ENCODE peak calls at places on chromosome 5, in six cellular contexts. One of them, this sample, is unnamed.

GRCh38 chr5:156486394-156487238 is 159.7 kb downstream of the SGCD start:
- DNase-seq in GM23338: no peak
- DNase-seq in psoas muscle: no peak
- DNase-seq in pancreas: no peak
- DNase-seq in tibial artery: no peak
- DNase-seq in A549: no peak
- DNase-seq in this sample: no peak

GRCh38 chr5:54404568-54404967 is 50.9 kb upstream of the HSPB3 start:
- DNase-seq in GM23338: no peak
- DNase-seq in psoas muscle: no peak
- DNase-seq in pancreas: no peak
- DNase-seq in tibial artery: no peak
- DNase-seq in A549: no peak
- DNase-seq in this sample: no peak

GRCh38 chr5:176366575-176366894 is 1.2 kb downstream of the ARL10 start:
- DNase-seq in GM23338: peak; percentile 12
- DNase-seq in psoas muscle: no peak
- DNase-seq in pancreas: no peak
- DNase-seq in tibial artery: no peak
- DNase-seq in A549: no peak
- DNase-seq in this sample: no peak

GRCh38 chr5:151651997-151652645 is 34.6 kb downstream of the SPARC start:
- DNase-seq in GM23338: peak; percentile 93
- DNase-seq in psoas muscle: peak; percentile 79
- DNase-seq in pancreas: peak; percentile 77
- DNase-seq in tibial artery: peak; percentile 82
- DNase-seq in A549: peak; percentile 80
- DNase-seq in this sample: peak; percentile 78

GRCh38 chr5:80122599-80122998 is 87.5 kb downstream of the THBS4 start:
- DNase-seq in GM23338: no peak
- DNase-seq in psoas muscle: no peak
- DNase-seq in pancreas: no peak
- DNase-seq in tibial artery: peak; percentile 41
- DNase-seq in A549: no peak
- DNase-seq in this sample: no peak

GRCh38 chr5:84859056-84859455 is 474.4 kb upstream of the EDIL3 start:
- DNase-seq in GM23338: no peak
- DNase-seq in psoas muscle: no peak
- DNase-seq in pancreas: no peak
- DNase-seq in tibial artery: no peak
- DNase-seq in A549: no peak
- DNase-seq in this sample: no peak

GRCh38 chr5:26486631-26487030 is 551.8 kb downstream of the CDH9 start:
- DNase-seq in GM23338: no peak
- DNase-seq in psoas muscle: no peak
- DNase-seq in pancreas: no peak
- DNase-seq in tibial artery: no peak
- DNase-seq in A549: no peak
- DNase-seq in this sample: no peak

GRCh38 chr5:29697786-29698414 is 1495.6 kb upstream of the CDH6 start:
- DNase-seq in GM23338: peak; percentile 63
- DNase-seq in psoas muscle: no peak
- DNase-seq in pancreas: no peak
- DNase-seq in tibial artery: no peak
- DNase-seq in A549: peak; percentile 12
- DNase-seq in this sample: no peak

GRCh38 chr5:169343761-169344160 is 42.8 kb upstream of the SLIT3 start:
- DNase-seq in GM23338: no peak
- DNase-seq in psoas muscle: no peak
- DNase-seq in pancreas: no peak
- DNase-seq in tibial artery: no peak
- DNase-seq in A549: no peak
- DNase-seq in this sample: no peak

GRCh38 chr5:16160706-16161105 is 18.9 kb downstream of the MARCHF11 start:
- DNase-seq in GM23338: peak; percentile 89
- DNase-seq in psoas muscle: no peak
- DNase-seq in pancreas: peak; percentile 47
- DNase-seq in tibial artery: no peak
- DNase-seq in A549: peak; percentile 73
- DNase-seq in this sample: no peak

GRCh38 chr5:53023969-53024368 is 34.8 kb downstream of the ITGA2 start:
- DNase-seq in GM23338: no peak
- DNase-seq in psoas muscle: no peak
- DNase-seq in pancreas: no peak
- DNase-seq in tibial artery: no peak
- DNase-seq in A549: peak; percentile 26
- DNase-seq in this sample: no peak

GRCh38 chr5:156367602-156368001 is 40.6 kb downstream of the SGCD start:
- DNase-seq in GM23338: peak; percentile 17
- DNase-seq in psoas muscle: peak; percentile 45
- DNase-seq in pancreas: no peak
- DNase-seq in tibial artery: peak; percentile 30
- DNase-seq in A549: no peak
- DNase-seq in this sample: no peak

GRCh38 chr5:32413466-32414263 is 30.9 kb downstream of the ZFR start:
- DNase-seq in GM23338: no peak
- DNase-seq in psoas muscle: no peak
- DNase-seq in pancreas: no peak
- DNase-seq in tibial artery: no peak
- DNase-seq in A549: no peak
- DNase-seq in this sample: no peak

GRCh38 chr5:79069488-79070001 is at the start of the genes BHMT2 and DMGDH:
- DNase-seq in GM23338: peak; percentile 56
- DNase-seq in psoas muscle: peak; percentile 58
- DNase-seq in pancreas: peak; percentile 15
- DNase-seq in tibial artery: no peak
- DNase-seq in A549: no peak
- DNase-seq in this sample: peak; percentile 48

GRCh38 chr5:38208782-38209378 is 49.5 kb upstream of the EGFLAM start:
- DNase-seq in GM23338: peak; percentile 80
- DNase-seq in psoas muscle: no peak
- DNase-seq in pancreas: no peak
- DNase-seq in tibial artery: no peak
- DNase-seq in A549: peak; percentile 61
- DNase-seq in this sample: peak; percentile 22

GRCh38 chr5:142972064-142972463 is 201.9 kb downstream of the ARHGAP26 start:
- DNase-seq in GM23338: no peak
- DNase-seq in psoas muscle: no peak
- DNase-seq in pancreas: no peak
- DNase-seq in tibial artery: no peak
- DNase-seq in A549: no peak
- DNase-seq in this sample: no peak

GRCh38 chr5:38719916-38720315 is 125.9 kb upstream of the OSMR start:
- DNase-seq in GM23338: no peak
- DNase-seq in psoas muscle: no peak
- DNase-seq in pancreas: no peak
- DNase-seq in tibial artery: no peak
- DNase-seq in A549: peak; percentile 7
- DNase-seq in this sample: no peak

GRCh38 chr5:146088098-146088497 is 17.3 kb downstream of the PLAC8L1 start:
- DNase-seq in GM23338: no peak
- DNase-seq in psoas muscle: no peak
- DNase-seq in pancreas: no peak
- DNase-seq in tibial artery: no peak
- DNase-seq in A549: no peak
- DNase-seq in this sample: no peak

GRCh38 chr5:75891736-75892135 is 174.5 kb upstream of the POC5 start:
- DNase-seq in GM23338: no peak
- DNase-seq in psoas muscle: no peak
- DNase-seq in pancreas: no peak
- DNase-seq in tibial artery: no peak
- DNase-seq in A549: no peak
- DNase-seq in this sample: no peak

GRCh38 chr5:143017992-143018391 is 247.8 kb downstream of the ARHGAP26 start:
- DNase-seq in GM23338: no peak
- DNase-seq in psoas muscle: no peak
- DNase-seq in pancreas: no peak
- DNase-seq in tibial artery: no peak
- DNase-seq in A549: no peak
- DNase-seq in this sample: no peak

GRCh38 chr5:118956727-118957126 is 31.6 kb downstream of the DTWD2 start:
- DNase-seq in GM23338: peak; percentile 49
- DNase-seq in psoas muscle: no peak
- DNase-seq in pancreas: no peak
- DNase-seq in tibial artery: no peak
- DNase-seq in A549: peak; percentile 21
- DNase-seq in this sample: no peak
- TF ChIP-seq CTCF in GM23338: peak; percentile 73
- TF ChIP-seq CTCF in psoas muscle: peak; percentile 16
- TF ChIP-seq CTCF in pancreas: no peak
- TF ChIP-seq CTCF in tibial artery: peak; percentile 5
- TF ChIP-seq CTCF in A549: peak; percentile 61
- TF ChIP-seq CTCF in this sample: no peak

GRCh38 chr5:149681922-149682321 is 48.2 kb upstream of the PPARGC1B start:
- DNase-seq in GM23338: no peak
- DNase-seq in psoas muscle: no peak
- DNase-seq in pancreas: no peak
- DNase-seq in tibial artery: no peak
- DNase-seq in A549: no peak
- DNase-seq in this sample: no peak
- H3K4me1 ChIP-seq in GM23338: no peaks in the 10 kb centered on the region
- H3K4me1 ChIP-seq in psoas muscle: peaks cover 17% of the 10 kb centered on the region
- H3K4me1 ChIP-seq in pancreas: no peaks in the 10 kb centered on the region
- H3K4me1 ChIP-seq in tibial artery: no peaks in the 10 kb centered on the region
- H3K4me1 ChIP-seq in A549: no peaks in the 10 kb centered on the region
- H3K4me1 ChIP-seq in this sample: peaks cover 5% of the 10 kb centered on the region

GRCh38 chr5:73118331-73119011 is 1.9 kb upstream of the TMEM171 start:
- DNase-seq in GM23338: no peak
- DNase-seq in psoas muscle: no peak
- DNase-seq in pancreas: peak; percentile 31
- DNase-seq in tibial artery: no peak
- DNase-seq in A549: no peak
- DNase-seq in this sample: no peak
- H3K27ac ChIP-seq in GM23338: no peak overlapping the region
- H3K27ac ChIP-seq in psoas muscle: no peak overlapping the region
- H3K27ac ChIP-seq in pancreas: no peak overlapping the region
- H3K27ac ChIP-seq in tibial artery: no peak overlapping the region
- H3K27ac ChIP-seq in A549: no peak overlapping the region
- H3K27ac ChIP-seq in this sample: no peak overlapping the region

GRCh38 chr5:69024241-69024651 is 69.6 kb upstream of the SLC30A5 start:
- DNase-seq in GM23338: peak; percentile 82
- DNase-seq in psoas muscle: no peak
- DNase-seq in pancreas: peak; percentile 24
- DNase-seq in tibial artery: no peak
- DNase-seq in A549: peak; percentile 69
- DNase-seq in this sample: no peak
- TF ChIP-seq CTCF in GM23338: peak; percentile 95
- TF ChIP-seq CTCF in psoas muscle: peak; percentile 42
- TF ChIP-seq CTCF in pancreas: peak; percentile 49
- TF ChIP-seq CTCF in tibial artery: peak; percentile 20
- TF ChIP-seq CTCF in A549: peak; percentile 67
- TF ChIP-seq CTCF in this sample: peak; percentile 58

GRCh38 chr5:95920822-95921221 is 40.8 kb downstream of the ELL2 start:
- DNase-seq in GM23338: no peak
- DNase-seq in psoas muscle: no peak
- DNase-seq in pancreas: no peak
- DNase-seq in tibial artery: no peak
- DNase-seq in A549: no peak
- DNase-seq in this sample: no peak
- H3K4me1 ChIP-seq in GM23338: peaks cover 9% of the 10 kb centered on the region
- H3K4me1 ChIP-seq in psoas muscle: peaks cover 18% of the 10 kb centered on the region
- H3K4me1 ChIP-seq in pancreas: peaks cover 57% of the 10 kb centered on the region
- H3K4me1 ChIP-seq in tibial artery: no peaks in the 10 kb centered on the region
- H3K4me1 ChIP-seq in A549: peaks cover 21% of the 10 kb centered on the region
- H3K4me1 ChIP-seq in this sample: peaks cover 44% of the 10 kb centered on the region

GRCh38 chr5:59351076-59351794 is 542.3 kb downstream of the PDE4D start:
- DNase-seq in GM23338: no peak
- DNase-seq in psoas muscle: no peak
- DNase-seq in pancreas: no peak
- DNase-seq in tibial artery: no peak
- DNase-seq in A549: no peak
- DNase-seq in this sample: no peak
- H3K27ac ChIP-seq in GM23338: no peak overlapping the region
- H3K27ac ChIP-seq in psoas muscle: peak overlapping the region; percentile 95
- H3K27ac ChIP-seq in pancreas: no peak overlapping the region
- H3K27ac ChIP-seq in tibial artery: no peak overlapping the region
- H3K27ac ChIP-seq in A549: peak overlapping the region; percentile 86
- H3K27ac ChIP-seq in this sample: no peak overlapping the region

This sample was measured in heart right ventricle.